ENCODE peak calls at places on chromosome 2, in four cellular contexts. M is IMR-90, B is H9, J is neuronal stem cell. K is an unnamed sample.

GRCh38 chr2:101524811-101525430 is 50.0 kb upstream of the RFX8 start:
- DNase-seq in M (no peak), B (no peak), J (no peak), K (no peak)

GRCh38 chr2:217710218-217710565 is 292.6 kb downstream of the TNS1 start:
- DNase-seq in B (no peak), J (no peak), M (peak; percentile 86), K (peak; percentile 29)

GRCh38 chr2:232480201-232481190 is 7.1 kb downstream of the ECEL1 start:
- DNase-seq in J (no peak), B (peak; percentile 23), M (no peak), K (no peak)

GRCh38 chr2:241154915-241155314 is 4.6 kb downstream of the PPP1R7 start:
- DNase-seq in B (no peak), J (no peak), M (peak; percentile 77), K (no peak)

GRCh38 chr2:47907097-47907781 is 941 bp upstream of the FBXO11 start:
- DNase-seq in B (no peak), M (no peak), J (no peak), K (peak; percentile 68)

GRCh38 chr2:149363953-149364352 is 33.6 kb downstream of the LYPD6 start:
- DNase-seq in J (peak; percentile 8), M (no peak), B (no peak), K (no peak)

GRCh38 chr2:237299897-237300296 is 114.1 kb downstream of the COL6A3 start:
- DNase-seq in J (no peak), B (no peak), M (peak; percentile 99), K (no peak)

GRCh38 chr2:27954261-27954673 is 63.7 kb downstream of the BABAM2 start:
- DNase-seq in B (no peak), M (peak; percentile 45), J (no peak), K (no peak)

GRCh38 chr2:232872826-232873225 is 2.8 kb downstream of the SNORC start:
- DNase-seq in B (no peak), J (no peak), M (no peak), K (no peak)

GRCh38 chr2:177717831-177718618 is 325.5 kb downstream of the AGPS start:
- DNase-seq in M (no peak), B (no peak), J (no peak), K (peak; percentile 39)

GRCh38 chr2:15407666-15408065 is 153.5 kb downstream of the NBAS start:
- DNase-seq in B (no peak), M (no peak), J (no peak), K (no peak)

GRCh38 chr2:55837073-55837472 is 86.5 kb downstream of the EFEMP1 start:
- DNase-seq in J (no peak), M (no peak), B (peak; percentile 81), K (no peak)

GRCh38 chr2:36459725-36460137 is 104.2 kb downstream of the CRIM1 start:
- DNase-seq in B (peak; percentile 76), M (peak; percentile 63), J (peak; percentile 26), K (no peak)

GRCh38 chr2:51997571-51997970 is 965.6 kb upstream of the NRXN1 start:
- DNase-seq in B (no peak), J (no peak), M (no peak), K (peak; percentile 2)

GRCh38 chr2:60347781-60348180 is 205.7 kb downstream of the BCL11A start:
- DNase-seq in M (no peak), B (no peak), J (no peak), K (peak; percentile 95)

GRCh38 chr2:25341753-25342371 is at the start of gene DNMT3A:
- DNase-seq in M (peak; percentile 55), B (peak; percentile 62), J (no peak), K (peak; percentile 47)

GRCh38 chr2:11753886-11754704 is 7.7 kb downstream of the LPIN1 start:
- DNase-seq in M (peak; percentile 61), B (no peak), J (no peak), K (no peak)

GRCh38 chr2:218022851-218023530 is 20.2 kb upstream of the TNS1 start:
- DNase-seq in B (peak; percentile 18), J (no peak), M (no peak), K (no peak)

GRCh38 chr2:96760986-96761832 is 507 bp downstream of the CNNM4 start:
- DNase-seq in J (no peak), M (no peak), B (peak; percentile 50), K (no peak)

GRCh38 chr2:212905640-212906201 is 245.7 kb downstream of the IKZF2 start:
- DNase-seq in M (peak; percentile 6), J (peak; percentile 39), B (no peak), K (peak; percentile 92)
- H2AFZ ChIP-seq in M (no peak overlapping the region), J (peak overlapping the region; percentile 58), B (no peak overlapping the region), K (no peak overlapping the region)

GRCh38 chr2:144937066-144937465 is 417.1 kb upstream of the ZEB2 start:
- DNase-seq in M (no peak), B (no peak), J (no peak), K (no peak)
- H2AK5ac ChIP-seq in M (no peak overlapping the region), B (no peak overlapping the region), J (no peak overlapping the region), K (no peak overlapping the region)

DNA sequence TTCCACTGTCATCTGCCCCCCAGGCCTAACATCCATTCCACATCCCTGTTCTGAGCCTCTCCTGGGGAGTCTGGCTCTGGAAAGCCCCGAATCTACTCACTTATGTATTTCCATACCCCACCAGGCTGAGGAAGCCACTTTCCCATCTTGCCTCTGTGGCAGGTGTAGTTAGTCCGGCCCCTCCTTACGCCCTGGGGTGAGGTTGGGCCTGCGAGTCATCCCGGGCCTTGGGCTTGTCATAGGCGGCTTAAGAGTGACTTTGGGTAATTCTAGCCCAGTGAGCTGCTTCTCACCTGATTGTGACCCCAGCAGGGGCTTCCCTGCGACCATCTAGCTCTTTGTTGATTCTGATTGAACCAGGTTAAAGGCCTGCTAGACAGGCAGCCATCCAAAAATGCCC is 21.1 kb downstream of the PCARE start:
- DNase-seq in B (peak; percentile 65), J (no peak), M (peak; percentile 10), K (peak; percentile 61)
- H2AFZ ChIP-seq in B (no peak overlapping the region), J (no peak overlapping the region), M (no peak overlapping the region), K (no peak overlapping the region)

DNA sequence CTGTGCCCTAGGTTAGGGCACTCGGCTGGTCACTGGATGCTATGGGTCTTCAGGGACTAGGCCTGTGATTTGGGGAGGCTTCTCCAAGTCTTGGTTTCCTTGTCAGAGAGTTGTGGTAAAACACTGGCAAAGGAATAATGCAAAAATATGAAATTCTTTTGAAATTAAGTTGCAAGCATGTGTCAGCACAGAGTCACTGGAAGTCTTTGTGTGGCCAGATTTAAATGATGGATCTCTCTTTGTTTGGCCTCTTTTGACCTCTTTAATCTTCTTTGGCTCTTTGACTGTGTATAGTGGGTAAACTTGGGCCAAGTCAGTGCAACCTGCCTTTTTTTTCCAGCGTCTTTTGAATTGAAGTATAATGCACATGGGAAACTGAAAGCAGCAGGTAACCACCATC is 12.1 kb downstream of the HK2 start:
- DNase-seq in B (no peak), J (no peak), M (peak; percentile 47), K (no peak)
- H2AK5ac ChIP-seq in B (no peak overlapping the region), J (no peak overlapping the region), M (no peak overlapping the region), K (no peak overlapping the region)

DNA sequence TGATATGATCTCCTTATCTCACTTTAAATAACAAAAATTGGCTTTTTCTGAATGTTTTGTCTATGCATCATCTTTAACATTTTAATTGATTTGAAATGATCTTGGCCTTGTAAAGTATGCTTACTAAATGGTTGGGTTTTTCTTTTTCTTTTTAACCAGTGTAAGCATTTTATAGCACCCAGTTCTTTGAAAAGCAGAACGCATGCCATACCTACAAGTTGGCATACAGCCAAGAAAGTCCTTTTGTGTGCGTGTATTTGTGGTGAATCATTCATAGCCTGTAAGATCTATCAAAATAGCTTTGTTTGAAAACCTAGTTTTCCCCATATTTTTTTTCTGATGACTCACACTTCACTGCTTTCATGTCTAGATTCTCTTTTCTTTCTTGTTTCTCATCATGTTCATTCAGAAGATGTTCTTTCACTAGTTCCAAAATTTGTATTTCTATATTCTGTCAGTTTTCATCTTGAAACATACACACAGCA is 4.1 kb upstream of the VRK2 start:
- DNase-seq in M (peak; percentile 89), B (no peak), J (no peak), K (peak; percentile 24)
- H2AFZ ChIP-seq in M (no peak overlapping the region), B (no peak overlapping the region), J (no peak overlapping the region), K (no peak overlapping the region)

GRCh38 chr2:69720922-69721491 is 20.9 kb upstream of the ANXA4 start:
- DNase-seq in M (no peak), J (no peak), B (no peak), K (no peak)

GRCh38 chr2:69723791-69724190 is 18.1 kb upstream of the ANXA4 start:
- DNase-seq in B (no peak), M (no peak), J (no peak), K (no peak)

GRCh38 chr2:69717902-69718301 is 24.0 kb upstream of the ANXA4 start:
- DNase-seq in B (peak; percentile 46), M (peak; percentile 60), J (no peak), K (no peak)

GRCh38 chr2:69718338-69718965 is 23.5 kb upstream of the ANXA4 start:
- DNase-seq in M (no peak), J (no peak), B (no peak), K (no peak)

GRCh38 chr2:69720404-69720803 is 21.5 kb upstream of the ANXA4 start:
- DNase-seq in J (no peak), M (peak; percentile 18), B (no peak), K (peak; percentile 11)
- H2AK5ac ChIP-seq in J (no peak overlapping the region), M (no peak overlapping the region), B (no peak overlapping the region), K (no peak overlapping the region)

DNA sequence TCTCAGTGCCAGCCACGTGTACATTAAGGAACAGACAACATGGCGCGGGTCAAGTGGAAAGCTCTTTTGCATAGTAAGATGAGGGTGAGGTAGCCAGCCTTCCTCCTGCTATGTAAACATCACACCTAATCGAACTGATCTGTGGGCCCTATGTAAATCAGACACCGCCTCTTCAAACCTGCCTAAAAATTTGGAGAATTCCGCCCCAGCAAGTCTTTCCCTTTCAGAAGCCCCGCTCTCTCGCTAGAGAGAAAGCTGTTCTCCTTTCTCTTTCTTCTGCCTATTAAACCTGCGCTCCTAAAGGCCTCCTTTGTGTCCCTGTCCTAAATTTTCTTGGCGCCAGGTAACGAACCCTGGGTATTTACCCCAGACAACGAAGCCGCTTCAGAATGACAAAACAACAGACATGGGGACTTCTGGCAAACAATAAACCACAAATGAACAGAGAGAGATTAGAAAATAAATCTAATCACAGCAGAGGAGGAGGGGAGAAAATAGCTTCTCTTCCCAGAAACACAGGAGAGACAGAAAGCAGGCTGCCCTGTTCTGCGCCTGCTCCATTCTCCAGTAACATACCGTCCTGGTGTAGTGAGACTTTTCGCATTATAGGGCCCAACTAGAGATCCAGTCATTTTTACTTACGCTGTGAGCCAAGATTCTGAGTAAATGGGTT is 31.9 kb upstream of the CYP1B1 start:
- DNase-seq in M (no peak), J (no peak), B (peak; percentile 77), K (no peak)
- H2AFZ ChIP-seq in M (no peak overlapping the region), J (no peak overlapping the region), B (peak overlapping the region; percentile 78), K (peak overlapping the region; percentile 49)

GRCh38 chr2:229137623-229138022 is 133.5 kb downstream of the PID1 start:
- DNase-seq in B (no peak), J (no peak), M (no peak), K (no peak)

GRCh38 chr2:229141626-229142025 is 129.5 kb downstream of the PID1 start:
- DNase-seq in B (no peak), J (no peak), M (peak; percentile 41), K (no peak)
- H2AK5ac ChIP-seq in B (no peak overlapping the region), J (no peak overlapping the region), M (no peak overlapping the region), K (no peak overlapping the region)